ENCODE peak calls at places on chromosomes 1 and 21, in four cellular contexts. One of them, this sample, is unnamed.

GRCh38 chr1:18008116-18008515 is 99.5 kb upstream of the IGSF21 start:
- DNase-seq in K562: no peak
- DNase-seq in HepG2: no peak
- DNase-seq in GM12878: no peak
- DNase-seq in this sample: no peak

GRCh38 chr1:53502641-53503432 is 43.6 kb downstream of the DMRTB1 start:
- DNase-seq in K562: peak; percentile 35
- DNase-seq in HepG2: no peak
- DNase-seq in GM12878: no peak
- DNase-seq in this sample: no peak

GRCh38 chr1:106995970-106996369 is 60.5 kb upstream of the PRMT6 start:
- DNase-seq in K562: no peak
- DNase-seq in HepG2: no peak
- DNase-seq in GM12878: peak; percentile 86
- DNase-seq in this sample: no peak

GRCh38 chr1:91804546-91805023 is 81.4 kb downstream of the TGFBR3 start:
- DNase-seq in K562: peak; percentile 70
- DNase-seq in HepG2: no peak
- DNase-seq in GM12878: peak; percentile 60
- DNase-seq in this sample: no peak

GRCh38 chr1:26478159-26478558 is 5.9 kb downstream of the HMGN2 start:
- DNase-seq in K562: no peak
- DNase-seq in HepG2: no peak
- DNase-seq in GM12878: no peak
- DNase-seq in this sample: no peak

GRCh38 chr1:227712648-227713047 is 22.5 kb downstream of the JMJD4 start:
- DNase-seq in K562: no peak
- DNase-seq in HepG2: no peak
- DNase-seq in GM12878: peak; percentile 23
- DNase-seq in this sample: no peak

GRCh38 chr1:234776256-234776874 is 166.4 kb upstream of the IRF2BP2 start:
- DNase-seq in K562: no peak
- DNase-seq in HepG2: no peak
- DNase-seq in GM12878: no peak
- DNase-seq in this sample: no peak

GRCh38 chr1:61138305-61138704 is 55.9 kb downstream of the NFIA start:
- DNase-seq in K562: no peak
- DNase-seq in HepG2: no peak
- DNase-seq in GM12878: no peak
- DNase-seq in this sample: no peak

GRCh38 chr1:111857251-111857651 is 101.5 kb downstream of the DDX20 start:
- DNase-seq in K562: no peak
- DNase-seq in HepG2: no peak
- DNase-seq in GM12878: no peak
- DNase-seq in this sample: no peak

GRCh38 chr1:183967914-183968313 is 69.6 kb downstream of the COLGALT2 start:
- DNase-seq in K562: no peak
- DNase-seq in HepG2: no peak
- DNase-seq in GM12878: no peak
- DNase-seq in this sample: no peak

GRCh38 chr1:245055752-245056151 is 99.0 kb upstream of the KIF26B start:
- DNase-seq in K562: no peak
- DNase-seq in HepG2: no peak
- DNase-seq in GM12878: no peak
- DNase-seq in this sample: no peak

GRCh38 chr1:22799971-22800370 is 89.3 kb downstream of the EPHB2 start:
- DNase-seq in K562: peak; percentile 37
- DNase-seq in HepG2: no peak
- DNase-seq in GM12878: no peak
- DNase-seq in this sample: no peak

GRCh38 chr1:45820173-45820572 is 16.8 kb downstream of the MAST2 start:
- DNase-seq in K562: no peak
- DNase-seq in HepG2: no peak
- DNase-seq in GM12878: no peak
- DNase-seq in this sample: no peak

DNA sequence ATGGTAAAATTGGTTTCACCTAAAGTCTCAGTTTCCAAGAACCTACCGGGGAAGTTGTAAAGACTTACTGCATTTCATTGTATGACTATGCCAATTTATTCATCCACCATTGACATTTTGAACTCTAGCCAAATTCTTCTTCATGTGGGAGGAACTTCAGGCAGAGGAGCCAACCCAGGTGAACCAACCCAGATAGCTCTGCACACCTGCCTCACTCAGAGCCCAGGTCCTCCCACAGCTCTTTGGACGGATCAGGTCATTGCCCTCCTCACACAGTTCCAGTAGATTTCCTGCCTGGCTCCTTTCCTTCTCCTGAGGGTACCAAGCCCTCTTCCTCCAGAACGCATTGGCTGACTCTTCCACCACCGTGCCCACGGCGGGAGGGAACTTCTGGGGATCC is 121.7 kb downstream of the DTL start:
- DNase-seq in K562: peak; percentile 33
- DNase-seq in HepG2: no peak
- DNase-seq in GM12878: no peak
- DNase-seq in this sample: no peak
- TF ChIP-seq FOXK2 in K562: no peak
- TF ChIP-seq FOXK2 in HepG2: no peak
- TF ChIP-seq FOXK2 in GM12878: no peak
- TF ChIP-seq FOXK2 in this sample: no peak

GRCh38 chr1:196407358-196408041 is 200.7 kb downstream of the KCNT2 start:
- DNase-seq in K562: no peak
- DNase-seq in HepG2: no peak
- DNase-seq in GM12878: no peak
- DNase-seq in this sample: no peak
- TF ChIP-seq SP1 in K562: no peak
- TF ChIP-seq SP1 in HepG2: no peak
- TF ChIP-seq SP1 in GM12878: no peak
- TF ChIP-seq SP1 in this sample: no peak

DNA sequence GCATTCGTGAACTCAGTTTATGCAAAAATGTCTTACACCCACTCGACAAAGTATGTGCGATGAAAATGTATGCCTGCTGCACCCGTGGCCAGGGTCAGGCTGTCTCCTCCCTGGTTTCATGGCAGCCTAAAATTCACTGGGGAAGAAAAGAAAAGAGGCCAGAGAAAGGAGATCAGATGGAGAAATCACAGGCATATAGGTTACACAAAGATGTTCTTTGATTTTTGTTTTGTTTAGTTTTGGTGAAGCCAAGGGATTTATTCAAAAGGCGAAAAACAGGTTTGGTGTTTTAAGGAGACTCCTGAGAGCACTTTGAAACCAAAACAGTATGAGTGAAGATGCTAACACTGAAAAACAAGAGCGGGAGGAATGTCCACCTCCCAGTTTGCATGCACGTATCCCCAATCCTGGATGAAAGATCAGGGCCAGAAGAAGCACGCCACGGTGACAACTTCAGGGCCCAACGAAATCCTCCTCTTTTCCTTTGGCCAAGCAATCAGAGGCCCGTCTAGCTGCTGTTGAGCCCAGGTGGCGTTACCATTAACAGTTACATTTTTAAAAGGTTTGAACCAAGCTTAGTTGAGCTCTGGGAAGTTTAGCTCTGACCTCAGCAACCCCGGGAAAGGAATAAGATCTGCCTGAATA is 1.0 kb upstream of the SSX2IP start:
- DNase-seq in K562: no peak
- DNase-seq in HepG2: no peak
- DNase-seq in GM12878: no peak
- DNase-seq in this sample: no peak
- TF ChIP-seq FOXK2 in K562: no peak
- TF ChIP-seq FOXK2 in HepG2: no peak
- TF ChIP-seq FOXK2 in GM12878: no peak
- TF ChIP-seq FOXK2 in this sample: no peak

GRCh38 chr1:204077979-204078696 is 5.2 kb downstream of the SOX13 start:
- DNase-seq in K562: no peak
- DNase-seq in HepG2: peak; percentile 83
- DNase-seq in GM12878: no peak
- DNase-seq in this sample: no peak

GRCh38 chr1:204081156-204081790 is 8.4 kb downstream of the SOX13 start:
- DNase-seq in K562: no peak
- DNase-seq in HepG2: no peak
- DNase-seq in GM12878: no peak
- DNase-seq in this sample: no peak

GRCh38 chr1:204081791-204082513 is 9.0 kb downstream of the SOX13 start:
- DNase-seq in K562: no peak
- DNase-seq in HepG2: no peak
- DNase-seq in GM12878: no peak
- DNase-seq in this sample: no peak

GRCh38 chr1:204079608-204079999 is 6.7 kb downstream of the SOX13 start:
- DNase-seq in K562: no peak
- DNase-seq in HepG2: no peak
- DNase-seq in GM12878: no peak
- DNase-seq in this sample: no peak

GRCh38 chr1:204080163-204080903 is 7.4 kb downstream of the SOX13 start:
- DNase-seq in K562: peak; percentile 77
- DNase-seq in HepG2: peak; percentile 76
- DNase-seq in GM12878: no peak
- DNase-seq in this sample: peak; percentile 78
- TF ChIP-seq SP1 in K562: no peak
- TF ChIP-seq SP1 in HepG2: no peak
- TF ChIP-seq SP1 in GM12878: no peak
- TF ChIP-seq SP1 in this sample: no peak

GRCh38 chr1:207651583-207651982 is 6.7 kb downstream of the CR1L start:
- DNase-seq in K562: no peak
- DNase-seq in HepG2: no peak
- DNase-seq in GM12878: no peak
- DNase-seq in this sample: no peak

GRCh38 chr1:207649865-207650580 is 5.1 kb downstream of the CR1L start:
- DNase-seq in K562: peak; percentile 90
- DNase-seq in HepG2: no peak
- DNase-seq in GM12878: no peak
- DNase-seq in this sample: no peak

GRCh38 chr1:207646891-207647290 is 2.0 kb downstream of the CR1L start:
- DNase-seq in K562: no peak
- DNase-seq in HepG2: no peak
- DNase-seq in GM12878: no peak
- DNase-seq in this sample: no peak

GRCh38 chr1:207647966-207648906 is 3.3 kb downstream of the CR1L start:
- DNase-seq in K562: no peak
- DNase-seq in HepG2: no peak
- DNase-seq in GM12878: no peak
- DNase-seq in this sample: no peak

DNA sequence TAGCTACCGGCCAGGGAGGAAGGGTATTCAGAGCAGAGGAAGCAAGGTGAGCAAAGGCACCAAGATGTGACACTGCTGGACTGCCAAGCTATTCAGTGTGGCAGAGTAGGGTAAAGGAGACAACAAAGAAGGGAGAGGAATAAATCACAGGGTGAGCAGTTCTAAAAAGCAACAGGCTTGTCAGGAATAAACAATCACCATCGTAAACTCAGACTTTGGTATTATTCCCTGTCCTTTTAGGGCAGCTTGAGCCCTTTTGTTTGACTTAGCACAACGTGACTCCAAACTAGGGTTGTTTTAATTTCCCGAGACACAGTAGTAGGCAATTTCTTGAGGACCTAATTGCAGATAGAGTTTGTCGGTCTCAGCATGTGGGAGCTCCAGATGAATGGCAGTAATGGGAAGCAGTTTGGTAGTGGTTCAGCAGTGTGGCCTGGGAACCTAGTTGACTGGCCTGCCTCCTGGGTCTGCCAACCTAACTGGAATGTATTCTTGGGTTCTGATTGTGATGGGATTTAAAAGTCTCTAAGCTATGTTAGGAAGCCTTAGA is 4.3 kb downstream of the CR1L start:
- DNase-seq in K562: no peak
- DNase-seq in HepG2: no peak
- DNase-seq in GM12878: no peak
- DNase-seq in this sample: peak; percentile 25
- TF ChIP-seq FOXK2 in K562: no peak
- TF ChIP-seq FOXK2 in HepG2: no peak
- TF ChIP-seq FOXK2 in GM12878: no peak
- TF ChIP-seq FOXK2 in this sample: no peak

GRCh38 chr1:217627431-217627830 is 3.5 kb downstream of the GPATCH2 start:
- DNase-seq in K562: no peak
- DNase-seq in HepG2: no peak
- DNase-seq in GM12878: no peak
- DNase-seq in this sample: no peak
- TF ChIP-seq SP1 in K562: no peak
- TF ChIP-seq SP1 in HepG2: no peak
- TF ChIP-seq SP1 in GM12878: no peak
- TF ChIP-seq SP1 in this sample: no peak

GRCh38 chr21:42003051-42003461 is 7.1 kb downstream of the ZBTB21 start:
- DNase-seq in K562: no peak
- DNase-seq in HepG2: no peak
- DNase-seq in GM12878: no peak
- DNase-seq in this sample: no peak
- TF ChIP-seq FOXK2 in K562: no peak
- TF ChIP-seq FOXK2 in HepG2: no peak
- TF ChIP-seq FOXK2 in GM12878: no peak
- TF ChIP-seq FOXK2 in this sample: no peak

GRCh38 chr1:44417351-44418021 is 12.4 kb downstream of the RNF220 start:
- DNase-seq in K562: no peak
- DNase-seq in HepG2: no peak
- DNase-seq in GM12878: no peak
- DNase-seq in this sample: peak; percentile 71
- TF ChIP-seq SP1 in K562: no peak
- TF ChIP-seq SP1 in HepG2: no peak
- TF ChIP-seq SP1 in GM12878: no peak
- TF ChIP-seq SP1 in this sample: no peak

DNA sequence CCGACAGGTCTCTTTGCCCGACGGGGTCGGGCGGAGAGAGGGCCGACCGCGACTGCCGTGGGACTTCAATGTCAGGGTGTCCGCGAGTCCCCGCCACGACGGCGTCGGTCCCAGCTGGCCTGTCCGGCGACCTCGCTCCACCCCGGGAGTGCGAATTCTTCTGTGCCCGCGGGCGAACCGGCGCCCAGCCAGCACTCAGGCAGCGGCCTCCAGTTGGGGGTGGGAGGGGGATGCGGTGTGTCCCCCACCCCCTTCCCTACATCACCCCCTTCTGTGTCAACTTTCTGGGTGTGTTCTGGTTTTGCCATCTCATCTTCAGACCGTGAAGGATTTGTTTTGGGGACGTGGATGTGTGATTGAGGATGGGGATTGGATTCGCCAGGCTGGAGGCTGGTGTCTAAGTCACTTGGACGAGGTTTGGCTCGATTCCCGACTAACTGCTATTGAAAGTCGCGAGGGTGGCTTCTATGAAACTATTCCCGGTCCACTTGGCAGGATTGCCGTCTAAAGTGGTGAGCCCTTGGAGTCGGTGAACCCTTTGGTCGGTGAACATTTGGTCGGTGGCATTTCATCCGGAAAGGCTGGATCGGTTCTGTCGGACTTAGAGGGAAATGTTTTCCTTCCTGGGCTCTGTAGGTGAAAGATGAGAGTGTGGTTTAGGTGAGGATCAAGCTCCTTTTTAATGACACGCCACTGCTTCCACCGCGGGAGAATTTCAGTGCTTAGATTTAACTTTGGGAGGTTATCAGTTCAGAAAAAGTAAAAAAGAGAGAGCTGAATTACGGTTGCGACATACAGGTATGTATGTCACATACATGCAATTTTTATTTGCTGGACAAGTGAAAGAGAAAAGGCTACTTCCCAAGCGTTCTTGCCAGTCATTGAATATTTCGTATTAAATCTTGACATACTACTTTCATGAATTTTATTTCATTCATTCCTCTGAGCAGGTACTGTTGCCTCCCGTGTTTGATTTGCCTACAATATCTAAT is 771 bp downstream of the ABCD3 start:
- DNase-seq in K562: peak; percentile 7
- DNase-seq in HepG2: no peak
- DNase-seq in GM12878: no peak
- DNase-seq in this sample: peak; percentile 41
- TF ChIP-seq FOXK2 in K562: no peak
- TF ChIP-seq FOXK2 in HepG2: no peak
- TF ChIP-seq FOXK2 in GM12878: no peak
- TF ChIP-seq FOXK2 in this sample: no peak

This sample was measured in HEK293T.